ENCODE peak calls at places on chromosomes 7 and 10, in seven cellular contexts. One of them, this sample, is unnamed.

GRCh38 chr7:44396931-44397525 is 71.6 kb upstream of the CAMK2B start:
- DNase-seq in HEK293T: no peak
- DNase-seq in T follicular helper cell: no peak
- DNase-seq in stimulated activated CD4-positive, alpha-beta T cell treated with anti-CD3 and anti-CD28 coated beads, Interleukin-12 subunit alpha, Interleukin-12 subunit beta, amount 100 ng/mL, for 4 hours: no peak
- DNase-seq in left ventricle myocardium inferior: no peak
- DNase-seq in left cardiac atrium: no peak
- DNase-seq in HFF-Myc: no peak
- DNase-seq in this sample: no peak

GRCh38 chr7:108158766-108159165 is 28.6 kb upstream of the LAMB4 start:
- DNase-seq in HEK293T: no peak
- DNase-seq in T follicular helper cell: no peak
- DNase-seq in stimulated activated CD4-positive, alpha-beta T cell treated with anti-CD3 and anti-CD28 coated beads, Interleukin-12 subunit alpha, Interleukin-12 subunit beta, amount 100 ng/mL, for 4 hours: no peak
- DNase-seq in left ventricle myocardium inferior: no peak
- DNase-seq in left cardiac atrium: no peak
- DNase-seq in HFF-Myc: no peak
- DNase-seq in this sample: no peak

GRCh38 chr7:155344618-155345433 is 47.1 kb downstream of the INSIG1 start:
- DNase-seq in HEK293T: peak
- DNase-seq in T follicular helper cell: peak
- DNase-seq in stimulated activated CD4-positive, alpha-beta T cell treated with anti-CD3 and anti-CD28 coated beads, Interleukin-12 subunit alpha, Interleukin-12 subunit beta, amount 100 ng/mL, for 4 hours: peak
- DNase-seq in left ventricle myocardium inferior: peak
- DNase-seq in left cardiac atrium: peak
- DNase-seq in HFF-Myc: peak
- DNase-seq in this sample: peak

GRCh38 chr7:145082366-145083240 is 246.8 kb upstream of the TPK1 start:
- DNase-seq in HEK293T: no peak
- DNase-seq in T follicular helper cell: no peak
- DNase-seq in stimulated activated CD4-positive, alpha-beta T cell treated with anti-CD3 and anti-CD28 coated beads, Interleukin-12 subunit alpha, Interleukin-12 subunit beta, amount 100 ng/mL, for 4 hours: no peak
- DNase-seq in left ventricle myocardium inferior: no peak
- DNase-seq in left cardiac atrium: no peak
- DNase-seq in HFF-Myc: no peak
- DNase-seq in this sample: no peak

GRCh38 chr7:47333131-47333887 is 248.6 kb downstream of the TNS3 start:
- DNase-seq in HEK293T: no peak
- DNase-seq in T follicular helper cell: no peak
- DNase-seq in stimulated activated CD4-positive, alpha-beta T cell treated with anti-CD3 and anti-CD28 coated beads, Interleukin-12 subunit alpha, Interleukin-12 subunit beta, amount 100 ng/mL, for 4 hours: no peak
- DNase-seq in left ventricle myocardium inferior: no peak
- DNase-seq in left cardiac atrium: no peak
- DNase-seq in HFF-Myc: no peak
- DNase-seq in this sample: no peak

GRCh38 chr10:80075781-80076180 is 2.7 kb upstream of the TMEM254 start:
- DNase-seq in HEK293T: no peak
- DNase-seq in T follicular helper cell: no peak
- DNase-seq in stimulated activated CD4-positive, alpha-beta T cell treated with anti-CD3 and anti-CD28 coated beads, Interleukin-12 subunit alpha, Interleukin-12 subunit beta, amount 100 ng/mL, for 4 hours: no peak
- DNase-seq in left ventricle myocardium inferior: no peak
- DNase-seq in left cardiac atrium: no peak
- DNase-seq in HFF-Myc: no peak
- DNase-seq in this sample: no peak

GRCh38 chr10:23534328-23534727 is 95.5 kb downstream of the OTUD1 start:
- DNase-seq in HEK293T: no peak
- DNase-seq in T follicular helper cell: no peak
- DNase-seq in stimulated activated CD4-positive, alpha-beta T cell treated with anti-CD3 and anti-CD28 coated beads, Interleukin-12 subunit alpha, Interleukin-12 subunit beta, amount 100 ng/mL, for 4 hours: no peak
- DNase-seq in left ventricle myocardium inferior: no peak
- DNase-seq in left cardiac atrium: no peak
- DNase-seq in HFF-Myc: no peak
- DNase-seq in this sample: no peak

GRCh38 chr10:121284952-121285351 is 313.3 kb downstream of the FGFR2 start:
- DNase-seq in HEK293T: no peak
- DNase-seq in T follicular helper cell: no peak
- DNase-seq in stimulated activated CD4-positive, alpha-beta T cell treated with anti-CD3 and anti-CD28 coated beads, Interleukin-12 subunit alpha, Interleukin-12 subunit beta, amount 100 ng/mL, for 4 hours: no peak
- DNase-seq in left ventricle myocardium inferior: no peak
- DNase-seq in left cardiac atrium: no peak
- DNase-seq in HFF-Myc: no peak
- DNase-seq in this sample: no peak

GRCh38 chr7:1485156-1485555 is 19.0 kb downstream of the INTS1 start:
- DNase-seq in HEK293T: no peak
- DNase-seq in T follicular helper cell: no peak
- DNase-seq in stimulated activated CD4-positive, alpha-beta T cell treated with anti-CD3 and anti-CD28 coated beads, Interleukin-12 subunit alpha, Interleukin-12 subunit beta, amount 100 ng/mL, for 4 hours: no peak
- DNase-seq in left ventricle myocardium inferior: no peak
- DNase-seq in left cardiac atrium: no peak
- DNase-seq in HFF-Myc: no peak
- DNase-seq in this sample: no peak

GRCh38 chr10:60739581-60739980 is 38.7 kb upstream of the CDK1 start:
- DNase-seq in HEK293T: no peak
- DNase-seq in T follicular helper cell: no peak
- DNase-seq in stimulated activated CD4-positive, alpha-beta T cell treated with anti-CD3 and anti-CD28 coated beads, Interleukin-12 subunit alpha, Interleukin-12 subunit beta, amount 100 ng/mL, for 4 hours: no peak
- DNase-seq in left ventricle myocardium inferior: no peak
- DNase-seq in left cardiac atrium: no peak
- DNase-seq in HFF-Myc: no peak
- DNase-seq in this sample: no peak

GRCh38 chr7:132580277-132580676 is 4.0 kb upstream of the PLXNA4 start:
- DNase-seq in HEK293T: peak
- DNase-seq in T follicular helper cell: no peak
- DNase-seq in stimulated activated CD4-positive, alpha-beta T cell treated with anti-CD3 and anti-CD28 coated beads, Interleukin-12 subunit alpha, Interleukin-12 subunit beta, amount 100 ng/mL, for 4 hours: no peak
- DNase-seq in left ventricle myocardium inferior: no peak
- DNase-seq in left cardiac atrium: no peak
- DNase-seq in HFF-Myc: no peak
- DNase-seq in this sample: no peak

GRCh38 chr10:11472158-11472753 is 139.2 kb downstream of the USP6NL start:
- DNase-seq in HEK293T: peak
- DNase-seq in T follicular helper cell: peak
- DNase-seq in stimulated activated CD4-positive, alpha-beta T cell treated with anti-CD3 and anti-CD28 coated beads, Interleukin-12 subunit alpha, Interleukin-12 subunit beta, amount 100 ng/mL, for 4 hours: peak
- DNase-seq in left ventricle myocardium inferior: peak
- DNase-seq in left cardiac atrium: peak
- DNase-seq in HFF-Myc: peak
- DNase-seq in this sample: peak

GRCh38 chr10:36018996-36019395 is 376.9 kb upstream of the FZD8 start:
- DNase-seq in HEK293T: no peak
- DNase-seq in T follicular helper cell: no peak
- DNase-seq in stimulated activated CD4-positive, alpha-beta T cell treated with anti-CD3 and anti-CD28 coated beads, Interleukin-12 subunit alpha, Interleukin-12 subunit beta, amount 100 ng/mL, for 4 hours: no peak
- DNase-seq in left ventricle myocardium inferior: no peak
- DNase-seq in left cardiac atrium: no peak
- DNase-seq in HFF-Myc: no peak
- DNase-seq in this sample: no peak

GRCh38 chr10:68955414-68955785 is 570 bp upstream of the DDX21 start:
- DNase-seq in HEK293T: peak
- DNase-seq in T follicular helper cell: no peak
- DNase-seq in stimulated activated CD4-positive, alpha-beta T cell treated with anti-CD3 and anti-CD28 coated beads, Interleukin-12 subunit alpha, Interleukin-12 subunit beta, amount 100 ng/mL, for 4 hours: no peak
- DNase-seq in left ventricle myocardium inferior: no peak
- DNase-seq in left cardiac atrium: no peak
- DNase-seq in HFF-Myc: no peak
- DNase-seq in this sample: no peak

GRCh38 chr7:50632561-50633413 is 67.6 kb upstream of the DDC start:
- DNase-seq in HEK293T: peak
- DNase-seq in T follicular helper cell: peak
- DNase-seq in stimulated activated CD4-positive, alpha-beta T cell treated with anti-CD3 and anti-CD28 coated beads, Interleukin-12 subunit alpha, Interleukin-12 subunit beta, amount 100 ng/mL, for 4 hours: peak
- DNase-seq in left ventricle myocardium inferior: no peak
- DNase-seq in left cardiac atrium: no peak
- DNase-seq in HFF-Myc: peak
- DNase-seq in this sample: no peak

GRCh38 chr7:157964016-157964415 is 623.6 kb downstream of the PTPRN2 start:
- DNase-seq in HEK293T: no peak
- DNase-seq in T follicular helper cell: no peak
- DNase-seq in stimulated activated CD4-positive, alpha-beta T cell treated with anti-CD3 and anti-CD28 coated beads, Interleukin-12 subunit alpha, Interleukin-12 subunit beta, amount 100 ng/mL, for 4 hours: no peak
- DNase-seq in left ventricle myocardium inferior: no peak
- DNase-seq in left cardiac atrium: no peak
- DNase-seq in HFF-Myc: no peak
- DNase-seq in this sample: no peak

GRCh38 chr7:100022621-100023020 is 7.2 kb downstream of the ZKSCAN1 start:
- DNase-seq in HEK293T: no peak
- DNase-seq in T follicular helper cell: no peak
- DNase-seq in stimulated activated CD4-positive, alpha-beta T cell treated with anti-CD3 and anti-CD28 coated beads, Interleukin-12 subunit alpha, Interleukin-12 subunit beta, amount 100 ng/mL, for 4 hours: no peak
- DNase-seq in left ventricle myocardium inferior: no peak
- DNase-seq in left cardiac atrium: no peak
- DNase-seq in HFF-Myc: no peak
- DNase-seq in this sample: no peak

GRCh38 chr10:100728928-100729876 is 16.2 kb upstream of the PAX2 start:
- DNase-seq in HEK293T: peak
- DNase-seq in T follicular helper cell: no peak
- DNase-seq in stimulated activated CD4-positive, alpha-beta T cell treated with anti-CD3 and anti-CD28 coated beads, Interleukin-12 subunit alpha, Interleukin-12 subunit beta, amount 100 ng/mL, for 4 hours: no peak
- DNase-seq in left ventricle myocardium inferior: no peak
- DNase-seq in left cardiac atrium: no peak
- DNase-seq in HFF-Myc: no peak
- DNase-seq in this sample: no peak

GRCh38 chr7:158395780-158396214 is 191.8 kb downstream of the PTPRN2 start:
- DNase-seq in HEK293T: no peak
- DNase-seq in T follicular helper cell: no peak
- DNase-seq in stimulated activated CD4-positive, alpha-beta T cell treated with anti-CD3 and anti-CD28 coated beads, Interleukin-12 subunit alpha, Interleukin-12 subunit beta, amount 100 ng/mL, for 4 hours: no peak
- DNase-seq in left ventricle myocardium inferior: no peak
- DNase-seq in left cardiac atrium: no peak
- DNase-seq in HFF-Myc: no peak
- DNase-seq in this sample: no peak

GRCh38 chr10:115355162-115355760 is 262.1 kb downstream of the ATRNL1 start:
- DNase-seq in HEK293T: peak
- DNase-seq in T follicular helper cell: no peak
- DNase-seq in stimulated activated CD4-positive, alpha-beta T cell treated with anti-CD3 and anti-CD28 coated beads, Interleukin-12 subunit alpha, Interleukin-12 subunit beta, amount 100 ng/mL, for 4 hours: no peak
- DNase-seq in left ventricle myocardium inferior: no peak
- DNase-seq in left cardiac atrium: no peak
- DNase-seq in HFF-Myc: peak
- DNase-seq in this sample: no peak

GRCh38 chr7:116377721-116378120 is 121.8 kb upstream of the CAV2 start:
- DNase-seq in HEK293T: no peak
- DNase-seq in T follicular helper cell: no peak
- DNase-seq in stimulated activated CD4-positive, alpha-beta T cell treated with anti-CD3 and anti-CD28 coated beads, Interleukin-12 subunit alpha, Interleukin-12 subunit beta, amount 100 ng/mL, for 4 hours: no peak
- DNase-seq in left ventricle myocardium inferior: no peak
- DNase-seq in left cardiac atrium: no peak
- DNase-seq in HFF-Myc: no peak
- DNase-seq in this sample: no peak

GRCh38 chr7:1400351-1400750 is 58.9 kb downstream of the MICALL2 start:
- DNase-seq in HEK293T: no peak
- DNase-seq in T follicular helper cell: no peak
- DNase-seq in stimulated activated CD4-positive, alpha-beta T cell treated with anti-CD3 and anti-CD28 coated beads, Interleukin-12 subunit alpha, Interleukin-12 subunit beta, amount 100 ng/mL, for 4 hours: no peak
- DNase-seq in left ventricle myocardium inferior: no peak
- DNase-seq in left cardiac atrium: no peak
- DNase-seq in HFF-Myc: no peak
- DNase-seq in this sample: no peak

GRCh38 chr7:67348171-67348570 is 351.5 kb downstream of the TYW1 start:
- DNase-seq in HEK293T: no peak
- DNase-seq in T follicular helper cell: no peak
- DNase-seq in stimulated activated CD4-positive, alpha-beta T cell treated with anti-CD3 and anti-CD28 coated beads, Interleukin-12 subunit alpha, Interleukin-12 subunit beta, amount 100 ng/mL, for 4 hours: no peak
- DNase-seq in left ventricle myocardium inferior: no peak
- DNase-seq in left cardiac atrium: no peak
- DNase-seq in HFF-Myc: no peak
- DNase-seq in this sample: no peak

GRCh38 chr7:521221-522070 is 1.8 kb upstream of the PDGFA start:
- DNase-seq in HEK293T: peak
- DNase-seq in T follicular helper cell: no peak
- DNase-seq in stimulated activated CD4-positive, alpha-beta T cell treated with anti-CD3 and anti-CD28 coated beads, Interleukin-12 subunit alpha, Interleukin-12 subunit beta, amount 100 ng/mL, for 4 hours: no peak
- DNase-seq in left ventricle myocardium inferior: peak
- DNase-seq in left cardiac atrium: peak
- DNase-seq in HFF-Myc: no peak
- DNase-seq in this sample: no peak

GRCh38 chr7:129853661-129854268 is 99.0 kb downstream of the UBE2H start:
- DNase-seq in HEK293T: no peak
- DNase-seq in T follicular helper cell: no peak
- DNase-seq in stimulated activated CD4-positive, alpha-beta T cell treated with anti-CD3 and anti-CD28 coated beads, Interleukin-12 subunit alpha, Interleukin-12 subunit beta, amount 100 ng/mL, for 4 hours: no peak
- DNase-seq in left ventricle myocardium inferior: no peak
- DNase-seq in left cardiac atrium: no peak
- DNase-seq in HFF-Myc: no peak
- DNase-seq in this sample: no peak

GRCh38 chr10:124589491-124590006 is 127.9 kb downstream of the LHPP start:
- DNase-seq in HEK293T: no peak
- DNase-seq in T follicular helper cell: no peak
- DNase-seq in stimulated activated CD4-positive, alpha-beta T cell treated with anti-CD3 and anti-CD28 coated beads, Interleukin-12 subunit alpha, Interleukin-12 subunit beta, amount 100 ng/mL, for 4 hours: no peak
- DNase-seq in left ventricle myocardium inferior: no peak
- DNase-seq in left cardiac atrium: peak
- DNase-seq in HFF-Myc: no peak
- DNase-seq in this sample: no peak

GRCh38 chr10:7687228-7687907 is 15.7 kb upstream of the ITIH2 start:
- DNase-seq in HEK293T: peak
- DNase-seq in T follicular helper cell: peak
- DNase-seq in stimulated activated CD4-positive, alpha-beta T cell treated with anti-CD3 and anti-CD28 coated beads, Interleukin-12 subunit alpha, Interleukin-12 subunit beta, amount 100 ng/mL, for 4 hours: peak
- DNase-seq in left ventricle myocardium inferior: peak
- DNase-seq in left cardiac atrium: peak
- DNase-seq in HFF-Myc: peak
- DNase-seq in this sample: peak

GRCh38 chr7:105639677-105640493 is 58.6 kb upstream of the EFCAB10 start:
- DNase-seq in HEK293T: no peak
- DNase-seq in T follicular helper cell: no peak
- DNase-seq in stimulated activated CD4-positive, alpha-beta T cell treated with anti-CD3 and anti-CD28 coated beads, Interleukin-12 subunit alpha, Interleukin-12 subunit beta, amount 100 ng/mL, for 4 hours: no peak
- DNase-seq in left ventricle myocardium inferior: no peak
- DNase-seq in left cardiac atrium: no peak
- DNase-seq in HFF-Myc: no peak
- DNase-seq in this sample: no peak

GRCh38 chr7:18338910-18339309 is 156.6 kb upstream of the HDAC9 start:
- DNase-seq in HEK293T: no peak
- DNase-seq in T follicular helper cell: no peak
- DNase-seq in stimulated activated CD4-positive, alpha-beta T cell treated with anti-CD3 and anti-CD28 coated beads, Interleukin-12 subunit alpha, Interleukin-12 subunit beta, amount 100 ng/mL, for 4 hours: no peak
- DNase-seq in left ventricle myocardium inferior: no peak
- DNase-seq in left cardiac atrium: no peak
- DNase-seq in HFF-Myc: no peak
- DNase-seq in this sample: no peak

GRCh38 chr7:93719546-93719945 is 145.0 kb upstream of the CALCR start:
- DNase-seq in HEK293T: no peak
- DNase-seq in T follicular helper cell: no peak
- DNase-seq in stimulated activated CD4-positive, alpha-beta T cell treated with anti-CD3 and anti-CD28 coated beads, Interleukin-12 subunit alpha, Interleukin-12 subunit beta, amount 100 ng/mL, for 4 hours: no peak
- DNase-seq in left ventricle myocardium inferior: no peak
- DNase-seq in left cardiac atrium: no peak
- DNase-seq in HFF-Myc: no peak
- DNase-seq in this sample: no peak

GRCh38 chr7:108818742-108819141 is 249.1 kb downstream of the DNAJB9 start:
- DNase-seq in HEK293T: no peak
- DNase-seq in T follicular helper cell: no peak
- DNase-seq in stimulated activated CD4-positive, alpha-beta T cell treated with anti-CD3 and anti-CD28 coated beads, Interleukin-12 subunit alpha, Interleukin-12 subunit beta, amount 100 ng/mL, for 4 hours: no peak
- DNase-seq in left ventricle myocardium inferior: no peak
- DNase-seq in left cardiac atrium: no peak
- DNase-seq in HFF-Myc: no peak
- DNase-seq in this sample: no peak

GRCh38 chr10:121791761-121792160 is 136.1 kb downstream of the ATE1 start:
- DNase-seq in HEK293T: no peak
- DNase-seq in T follicular helper cell: no peak
- DNase-seq in stimulated activated CD4-positive, alpha-beta T cell treated with anti-CD3 and anti-CD28 coated beads, Interleukin-12 subunit alpha, Interleukin-12 subunit beta, amount 100 ng/mL, for 4 hours: no peak
- DNase-seq in left ventricle myocardium inferior: no peak
- DNase-seq in left cardiac atrium: no peak
- DNase-seq in HFF-Myc: no peak
- DNase-seq in this sample: no peak